ENCODE peak calls at places on chromosomes 4 and X, in four cellular contexts. One of them, this sample, is unnamed.

GRCh38 chr4:100311181-100311580 is 120.9 kb upstream of the DDIT4L start:
- DNase-seq in glutamatergic neuron: no peak
- DNase-seq in M059J: no peak
- DNase-seq in mesenchymal stem cell: peak
- DNase-seq in this sample: peak

GRCh38 chr4:47312170-47312569 is 151.3 kb downstream of the COMMD8 start:
- DNase-seq in mesenchymal stem cell: no peak
- DNase-seq in M059J: no peak
- DNase-seq in glutamatergic neuron: no peak
- DNase-seq in this sample: no peak

GRCh38 chr4:115259651-115260050 is 146.2 kb upstream of the NDST4 start:
- DNase-seq in M059J: no peak
- DNase-seq in glutamatergic neuron: no peak
- DNase-seq in mesenchymal stem cell: no peak
- DNase-seq in this sample: no peak

GRCh38 chr4:87901426-87901825 is 68.7 kb downstream of the MEPE start:
- DNase-seq in mesenchymal stem cell: no peak
- DNase-seq in glutamatergic neuron: no peak
- DNase-seq in M059J: no peak
- DNase-seq in this sample: no peak

GRCh38 chrX:73563740-73564073 is 710 bp downstream of the CHIC1 start:
- DNase-seq in mesenchymal stem cell: peak
- DNase-seq in glutamatergic neuron: no peak
- DNase-seq in M059J: peak
- DNase-seq in this sample: no peak

GRCh38 chrX:27890611-27891010 is 82.8 kb downstream of the MAGEB10 start:
- DNase-seq in glutamatergic neuron: no peak
- DNase-seq in M059J: peak
- DNase-seq in mesenchymal stem cell: peak
- DNase-seq in this sample: peak

GRCh38 chr4:53781614-53782467 is 190.6 kb upstream of the LNX1 start:
- DNase-seq in glutamatergic neuron: no peak
- DNase-seq in mesenchymal stem cell: peak
- DNase-seq in M059J: no peak
- DNase-seq in this sample: peak

GRCh38 chr4:174173360-174173759 is 110.1 kb downstream of the FBXO8 start:
- DNase-seq in glutamatergic neuron: no peak
- DNase-seq in mesenchymal stem cell: peak
- DNase-seq in M059J: peak
- DNase-seq in this sample: no peak

GRCh38 chr4:187268940-187269339 is 545.3 kb upstream of the FAT1 start:
- DNase-seq in mesenchymal stem cell: peak
- DNase-seq in glutamatergic neuron: no peak
- DNase-seq in M059J: peak
- DNase-seq in this sample: peak

This sample was measured in renal cortical epithelial cell.